ENCODE peak calls at places on chromosomes 4 and X, in ten cellular contexts. F is neuronal stem cell, J is fibroblast of the aortic adventitia, A is IMR-90, R is GM06990, K is fibroblast of mammary gland, D is A549, T is AG04449, Y is mesendoderm, L is left ventricle myocardium inferior. H is an unnamed sample.

GRCh38 chrX:120514236-120514635 is 45.1 kb upstream of the LAMP2 start:
- DNase-seq in F (no peak), D (peak), Y (peak), T (no peak), R (no peak), L (no peak), K (peak), A (peak), J (peak), H (no peak)

GRCh38 chr4:150328496-150328895 is 250.3 kb downstream of the DCLK2 start:
- DNase-seq in T (no peak), L (no peak), F (no peak), R (no peak), K (no peak), Y (no peak), A (no peak), J (no peak), D (no peak), H (no peak)

GRCh38 chr4:152021788-152022438 is 261.1 kb upstream of the GATB start:
- DNase-seq in R (no peak), J (no peak), A (no peak), L (peak), D (no peak), T (no peak), K (no peak), F (no peak), Y (no peak), H (no peak)

GRCh38 chr4:183035726-183036415 is 63.2 kb upstream of the WWC2 start:
- DNase-seq in K (no peak), F (no peak), D (no peak), J (no peak), T (no peak), Y (peak), L (no peak), A (no peak), R (no peak), H (no peak)

GRCh38 chr4:133439830-133440229 is 290.7 kb downstream of the PCDH10 start:
- DNase-seq in L (no peak), Y (no peak), F (no peak), T (no peak), R (no peak), A (no peak), J (no peak), D (no peak), K (no peak), H (no peak)

GRCh38 chrX:114519524-114519923 is 64.4 kb upstream of the HTR2C start:
- DNase-seq in T (no peak), L (no peak), R (no peak), F (no peak), A (no peak), Y (no peak), D (no peak), K (no peak), J (no peak), H (no peak)

GRCh38 chr4:742742-743311 is 37.2 kb downstream of the PCGF3 start:
- DNase-seq in R (peak), A (peak), K (peak), Y (peak), J (peak), D (peak), F (peak), L (peak), T (no peak), H (no peak)

GRCh38 chrX:154036513-154036912 is 16.8 kb upstream of the IRAK1 start:
- DNase-seq in J (no peak), T (no peak), R (no peak), A (no peak), D (no peak), Y (no peak), F (no peak), L (no peak), K (no peak), H (no peak)

GRCh38 chr4:38177035-38177791 is 217.0 kb downstream of the PTTG2 start:
- DNase-seq in R (no peak), T (no peak), K (peak), D (no peak), L (peak), Y (no peak), J (peak), A (peak), F (no peak), H (no peak)

GRCh38 chr4:157048248-157048647 is 27.7 kb upstream of the GLRB start:
- DNase-seq in A (peak), Y (no peak), J (peak), T (peak), R (no peak), L (peak), F (no peak), K (peak), D (no peak), H (peak)

GRCh38 chrX:103663921-103664320 is 22.6 kb downstream of the MORF4L2 start:
- DNase-seq in A (no peak), J (no peak), K (no peak), T (no peak), F (no peak), L (no peak), Y (no peak), D (no peak), R (no peak), H (no peak)
- H3K4me3 ChIP-seq in A (no peak), J (no peak), K (no peak), T (no peak), F (no peak), L (no peak), Y (no peak), D (no peak), R (no peak), H (no peak)

GRCh38 chr4:5052726-5053425 is 1.6 kb downstream of the STK32B start:
- DNase-seq in D (no peak), A (no peak), R (no peak), T (no peak), F (no peak), J (no peak), L (no peak), K (no peak), Y (no peak), H (no peak)

GRCh38 chr4:5050520-5050955 is 742 bp upstream of the STK32B start:
- DNase-seq in A (peak), J (peak), K (peak), Y (peak), D (peak), R (peak), L (peak), F (peak), T (no peak), H (peak)

GRCh38 chr4:5051210-5051691 is at the start of gene STK32B:
- DNase-seq in Y (peak), T (no peak), L (peak), J (peak), K (peak), A (peak), D (peak), R (peak), F (peak), H (peak)

GRCh38 chr4:5052424-5052702 is 1.1 kb downstream of the STK32B start:
- DNase-seq in L (no peak), J (no peak), R (no peak), F (no peak), T (no peak), K (no peak), D (no peak), A (no peak), Y (no peak), H (no peak)

DNA sequence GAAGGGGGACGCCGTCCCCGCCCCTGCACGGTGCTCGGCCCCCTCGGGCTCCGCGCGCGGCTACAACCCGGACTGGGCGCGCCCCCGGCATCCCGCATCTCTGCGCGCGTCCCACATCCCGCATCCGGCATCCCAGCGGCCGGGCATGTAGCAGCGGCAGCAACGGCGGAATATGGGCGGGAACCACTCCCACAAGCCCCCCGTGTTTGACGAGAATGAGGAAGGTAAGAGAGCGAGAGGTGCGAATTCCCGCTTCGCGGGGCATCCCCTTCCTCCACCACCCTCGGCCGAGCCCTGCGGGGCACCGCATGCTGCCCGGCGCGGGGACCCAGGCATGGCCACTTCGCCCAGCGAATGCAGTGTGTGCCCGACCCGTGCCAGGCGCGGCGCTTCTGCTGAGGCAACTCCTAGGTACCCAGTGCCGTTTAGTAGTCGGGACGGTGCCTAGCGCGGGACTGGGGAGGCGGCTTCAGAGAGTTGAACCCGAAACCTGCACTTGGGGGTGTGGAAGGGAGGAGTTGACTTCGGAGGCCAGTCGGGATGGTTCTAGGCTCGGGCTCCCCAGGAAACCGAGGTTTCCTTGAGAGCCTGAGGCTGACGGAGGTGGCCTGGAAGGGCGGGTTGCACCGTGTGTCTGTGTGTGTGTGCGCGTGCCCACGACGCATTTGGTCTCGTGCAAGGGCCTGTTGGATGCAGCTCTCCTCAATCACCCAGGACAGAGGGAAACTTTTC is 578 bp downstream of the STK32B start:
- DNase-seq in D (peak), T (no peak), Y (peak), A (peak), K (no peak), L (no peak), J (no peak), F (peak), R (peak), H (no peak)
- H3K4me3 ChIP-seq in D (peak), T (peak), Y (peak), A (peak), K (peak), L (peak), J (peak), F (peak), R (no peak), H (peak)

GRCh38 chr4:148998719-148999118 is 556.5 kb upstream of the NR3C2 start:
- DNase-seq in D (no peak), Y (peak), F (peak), A (peak), L (no peak), J (peak), R (no peak), K (peak), T (no peak), H (no peak)
- H3K4me3 ChIP-seq in D (no peak), Y (no peak), F (no peak), A (no peak), L (no peak), J (no peak), R (no peak), K (no peak), T (no peak), H (no peak)

GRCh38 chr4:36549992-36550391 is 268.6 kb downstream of the DTHD1 start:
- DNase-seq in A (no peak), D (no peak), F (no peak), K (no peak), L (no peak), Y (no peak), J (no peak), R (no peak), T (no peak), H (no peak)

GRCh38 chr4:36547383-36547782 is 266.0 kb downstream of the DTHD1 start:
- DNase-seq in R (no peak), D (no peak), K (no peak), F (no peak), A (no peak), L (no peak), T (no peak), J (no peak), Y (no peak), H (no peak)

GRCh38 chr4:36551697-36552214 is 270.3 kb downstream of the DTHD1 start:
- DNase-seq in R (peak), L (no peak), D (no peak), T (no peak), J (no peak), Y (no peak), A (no peak), F (no peak), K (no peak), H (no peak)

GRCh38 chr4:36549256-36549655 is 267.8 kb downstream of the DTHD1 start:
- DNase-seq in A (no peak), R (no peak), F (no peak), D (no peak), J (no peak), K (no peak), Y (no peak), T (no peak), L (no peak), H (no peak)
- H3K4me3 ChIP-seq in A (no peak), R (no peak), F (no peak), D (no peak), J (no peak), K (no peak), Y (no peak), T (no peak), L (no peak), H (no peak)

GRCh38 chr4:108156391-108156790 is 12.3 kb downstream of the LEF1 start:
- DNase-seq in R (no peak), J (no peak), T (no peak), F (no peak), A (no peak), L (no peak), D (no peak), K (no peak), Y (no peak), H (no peak)

GRCh38 chr4:108159845-108160244 is 8.9 kb downstream of the LEF1 start:
- DNase-seq in J (no peak), D (no peak), Y (no peak), K (no peak), L (no peak), F (no peak), R (no peak), T (no peak), A (no peak), H (no peak)

GRCh38 chr4:108152980-108153379 is 15.8 kb downstream of the LEF1 start:
- DNase-seq in L (no peak), K (no peak), T (no peak), A (no peak), Y (no peak), J (no peak), D (no peak), R (no peak), F (no peak), H (no peak)

GRCh38 chr4:108157655-108158054 is 11.1 kb downstream of the LEF1 start:
- DNase-seq in K (no peak), Y (no peak), D (no peak), L (no peak), T (no peak), R (no peak), F (no peak), J (no peak), A (no peak), H (no peak)

DNA sequence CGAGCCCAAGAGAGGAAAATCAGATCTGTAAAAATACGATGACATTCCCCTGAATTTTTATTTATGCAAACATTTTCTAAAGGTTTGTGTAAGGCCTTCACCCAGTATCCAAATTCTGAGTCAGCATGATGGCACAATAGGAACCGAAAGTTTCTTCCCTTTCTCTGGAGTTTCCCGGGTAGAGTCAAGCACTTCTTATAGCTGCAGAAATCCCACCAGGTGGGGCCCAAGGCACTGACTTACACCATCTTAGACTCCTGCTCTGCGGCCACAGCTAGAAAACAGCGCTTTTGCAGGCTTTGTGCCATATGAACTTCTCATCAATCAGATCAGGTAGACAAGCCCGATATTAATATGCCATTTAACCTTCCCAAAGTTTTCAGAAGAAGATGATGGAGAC is 13.4 kb downstream of the LEF1 start:
- DNase-seq in L (no peak), K (peak), T (no peak), D (no peak), F (peak), Y (peak), R (no peak), A (peak), J (no peak), H (no peak)
- H3K4me3 ChIP-seq in L (no peak), K (peak), T (no peak), D (no peak), F (no peak), Y (no peak), R (no peak), A (no peak), J (no peak), H (no peak)

GRCh38 chr4:25938251-25939186 is 24.5 kb downstream of the SMIM20 start:
- DNase-seq in L (peak), Y (no peak), J (peak), D (no peak), R (peak), F (no peak), K (peak), A (peak), T (peak), H (peak)
- H3K4me3 ChIP-seq in L (no peak), Y (no peak), J (no peak), D (no peak), R (peak), F (no peak), K (peak), A (no peak), T (no peak), H (no peak)

DNA sequence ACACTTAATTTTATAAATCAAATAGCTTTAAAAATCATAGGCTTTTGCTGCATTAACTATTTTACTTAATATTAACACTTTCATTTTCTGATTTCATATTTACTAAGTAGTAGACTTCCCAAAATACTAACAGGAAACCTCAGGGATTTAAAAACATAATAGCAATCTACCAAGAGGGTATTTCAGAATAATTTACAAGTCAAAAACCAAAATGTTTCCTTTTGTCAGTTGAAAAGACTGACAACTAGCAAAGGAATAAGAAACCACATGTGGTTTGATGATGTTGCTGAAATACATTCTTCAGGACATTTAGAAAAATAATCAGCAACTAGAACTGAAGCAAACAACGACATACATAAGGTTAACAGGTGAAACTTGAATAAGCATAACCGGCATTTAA is 40.1 kb downstream of the DHX15 start:
- DNase-seq in D (no peak), J (no peak), K (no peak), F (no peak), R (no peak), Y (no peak), L (no peak), A (no peak), T (no peak), H (no peak)
- H3K4me3 ChIP-seq in D (no peak), J (no peak), K (no peak), F (no peak), R (no peak), Y (no peak), L (no peak), A (no peak), T (no peak), H (no peak)

H was measured in AG09309.